ENCODE peak calls at places on chromosomes 12 and 14, in four cellular contexts. W, X, V and P are unnamed samples.

GRCh38 chr14:72844528-72844927 is 49.4 kb downstream of the DPF3 start:
- DNase-seq in W (no peak), X (no peak), V (no peak), P (no peak)

GRCh38 chr14:76525106-76525825 is 149.3 kb downstream of the ESRRB start:
- DNase-seq in W (no peak), X (no peak), V (no peak), P (no peak)

GRCh38 chr12:83123039-83123438 is 436.3 kb downstream of the TMTC2 start:
- DNase-seq in W (no peak), X (no peak), V (no peak), P (no peak)

GRCh38 chr12:127750076-127750840 is 516.7 kb upstream of the TMEM132C start:
- DNase-seq in W (no peak), X (no peak), V (no peak), P (no peak)

GRCh38 chr14:24133730-24134129 is 2.3 kb upstream of the PSME1 start:
- DNase-seq in W (no peak), X (no peak), V (no peak), P (no peak)

GRCh38 chr12:62934799-62935674 is at the start of gene PPM1H:
- DNase-seq in W (no peak), X (peak; percentile 94), V (peak; percentile 88), P (peak; percentile 86)

GRCh38 chr12:21434704-21435103 is 2.8 kb upstream of the PYROXD1 start:
- DNase-seq in W (no peak), X (no peak), V (no peak), P (no peak)

GRCh38 chr12:18681818-18682217 is 56.0 kb downstream of the PLCZ1 start:
- DNase-seq in W (no peak), X (no peak), V (peak; percentile 30), P (no peak)

GRCh38 chr14:99570542-99571302 is 33.3 kb downstream of the CCDC85C start:
- DNase-seq in W (no peak), X (no peak), V (no peak), P (no peak)

GRCh38 chr12:48631071-48631470 is 51.0 kb downstream of the KANSL2 start:
- DNase-seq in W (no peak), X (no peak), V (no peak), P (no peak)

GRCh38 chr14:69685716-69686115 is 74.3 kb downstream of the SUSD6 start:
- DNase-seq in W (no peak), X (no peak), V (no peak), P (peak; percentile 62)

DNA sequence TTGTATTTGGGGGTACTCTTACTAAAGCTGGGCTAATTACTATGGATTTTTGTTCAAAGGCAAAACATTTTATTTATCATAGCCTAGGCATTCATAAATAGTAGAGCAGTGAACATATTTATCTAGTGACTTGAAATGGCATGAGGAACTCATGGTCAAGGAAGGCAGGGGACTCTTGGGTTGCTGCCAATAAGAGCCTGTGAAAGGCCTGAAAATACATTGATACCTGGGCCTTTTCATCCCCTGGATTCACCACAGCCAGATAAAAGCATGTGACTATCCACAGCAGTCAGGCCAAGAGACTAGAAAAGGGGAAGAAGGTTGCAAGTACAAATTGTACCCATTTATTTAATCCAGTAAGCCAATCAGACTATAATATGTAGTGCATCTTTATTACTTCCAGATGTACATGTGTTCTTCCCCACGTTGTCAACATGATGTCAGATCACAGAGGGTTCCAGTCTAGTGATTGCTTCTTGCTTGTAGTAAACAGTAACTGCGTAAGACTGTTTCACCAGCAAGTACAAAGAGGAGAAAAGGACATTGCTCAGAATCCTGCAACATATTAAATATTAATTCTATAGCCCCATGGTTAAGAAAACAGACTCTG is 409.7 kb downstream of the NOVA1 start:
- DNase-seq in W (no peak), X (no peak), V (no peak), P (no peak)
- TF ChIP-seq HDAC6 in W (no peak), X (no peak), V (no peak), P (no peak)

DNA sequence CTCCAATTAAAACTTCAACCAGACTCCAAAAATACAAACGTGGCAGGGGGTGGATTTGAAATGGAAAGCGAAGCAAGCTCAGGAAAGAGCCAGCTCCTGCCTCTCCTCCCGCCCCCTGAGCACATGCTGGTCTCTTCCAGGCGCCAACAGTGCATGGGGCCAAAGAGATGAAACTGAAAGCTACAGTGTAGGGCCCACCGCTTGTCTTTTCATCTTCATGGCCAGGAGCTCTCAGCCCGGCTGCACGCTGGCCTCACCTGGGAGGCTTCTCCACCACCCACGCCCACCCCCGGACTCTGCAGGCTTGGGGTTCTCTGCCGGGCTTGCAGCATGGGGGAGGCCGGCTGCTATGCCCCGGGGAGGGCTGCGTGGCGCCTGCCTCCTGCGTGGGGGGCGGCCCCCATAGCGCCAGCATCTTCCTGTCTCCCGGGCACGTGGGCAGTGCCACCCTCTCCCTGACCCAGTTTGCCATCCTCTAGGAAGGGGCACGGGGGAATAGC is 2.0 kb downstream of the RIMBP2 start:
- DNase-seq in W (no peak), X (no peak), V (no peak), P (no peak)
- TF ChIP-seq HDAC6 in W (no peak), X (no peak), V (no peak), P (no peak)

GRCh38 chr14:95645016-95645996 is 40.9 kb upstream of the TCL1B start:
- DNase-seq in W (no peak), X (no peak), V (peak; percentile 38), P (no peak)
- TF ChIP-seq HDAC6 in W (no peak), X (no peak), V (no peak), P (no peak)

GRCh38 chr12:79557690-79558315 is 133.0 kb downstream of the PAWR start:
- DNase-seq in W (no peak), X (no peak), V (no peak), P (no peak)

GRCh38 chr12:79561401-79562132 is 129.2 kb downstream of the PAWR start:
- DNase-seq in W (no peak), X (no peak), V (no peak), P (no peak)

GRCh38 chr12:79560165-79560889 is 130.4 kb downstream of the PAWR start:
- DNase-seq in W (no peak), X (no peak), V (no peak), P (peak; percentile 93)

GRCh38 chr12:79558924-79559469 is 131.8 kb downstream of the PAWR start:
- DNase-seq in W (no peak), X (no peak), V (no peak), P (no peak)

GRCh38 chr12:79559591-79559990 is 131.2 kb downstream of the PAWR start:
- DNase-seq in W (no peak), X (no peak), V (no peak), P (no peak)
- TF ChIP-seq HDAC6 in W (no peak), X (no peak), V (no peak), P (no peak)

DNA sequence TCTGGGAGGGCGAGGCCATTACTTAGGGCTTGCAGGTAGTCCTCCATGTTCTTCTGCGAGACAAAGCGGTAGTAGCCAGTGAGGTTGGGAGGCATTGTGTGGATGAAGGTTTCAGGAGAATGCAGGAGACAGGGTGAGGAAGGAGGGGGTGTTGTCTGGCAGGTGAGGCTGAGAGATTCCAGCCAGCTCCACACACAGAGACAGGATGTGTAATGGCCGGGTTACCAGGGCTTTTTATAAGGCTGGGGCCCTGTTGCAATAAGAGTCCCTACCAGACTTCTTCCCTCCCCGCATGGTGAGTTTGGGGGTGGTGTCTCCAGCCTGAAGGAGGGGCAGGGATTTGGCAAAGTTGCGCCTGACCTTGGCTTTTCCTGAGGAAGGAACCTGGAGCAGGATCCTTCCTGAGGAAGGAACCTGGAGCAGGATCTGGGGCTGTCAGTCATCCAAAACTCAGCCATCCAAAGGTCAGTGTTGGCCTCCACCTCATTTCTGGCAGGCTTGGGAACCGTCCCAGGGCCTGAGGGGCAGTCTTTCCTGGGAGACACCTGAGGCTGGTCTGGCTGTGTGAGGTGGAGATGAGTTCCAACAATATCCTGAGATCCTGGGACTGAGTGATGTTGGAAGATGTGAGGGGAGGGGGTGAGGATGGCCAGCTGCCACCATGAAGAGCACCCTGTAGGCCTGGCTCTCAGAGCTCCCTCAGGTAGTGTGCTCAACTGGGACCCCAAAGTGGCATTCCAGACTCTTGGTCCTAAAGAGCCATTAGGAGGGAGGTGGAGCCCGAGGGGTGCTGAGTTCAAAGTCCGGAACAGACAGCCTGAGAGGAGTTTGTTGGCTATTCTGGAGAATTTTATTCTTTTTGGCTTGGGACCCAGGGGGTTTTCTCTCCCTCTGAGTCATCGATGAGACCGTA is at the start of gene RBP5:
- DNase-seq in W (no peak), X (no peak), V (peak; percentile 66), P (no peak)
- TF ChIP-seq HDAC6 in W (no peak), X (no peak), V (no peak), P (no peak)

DNA sequence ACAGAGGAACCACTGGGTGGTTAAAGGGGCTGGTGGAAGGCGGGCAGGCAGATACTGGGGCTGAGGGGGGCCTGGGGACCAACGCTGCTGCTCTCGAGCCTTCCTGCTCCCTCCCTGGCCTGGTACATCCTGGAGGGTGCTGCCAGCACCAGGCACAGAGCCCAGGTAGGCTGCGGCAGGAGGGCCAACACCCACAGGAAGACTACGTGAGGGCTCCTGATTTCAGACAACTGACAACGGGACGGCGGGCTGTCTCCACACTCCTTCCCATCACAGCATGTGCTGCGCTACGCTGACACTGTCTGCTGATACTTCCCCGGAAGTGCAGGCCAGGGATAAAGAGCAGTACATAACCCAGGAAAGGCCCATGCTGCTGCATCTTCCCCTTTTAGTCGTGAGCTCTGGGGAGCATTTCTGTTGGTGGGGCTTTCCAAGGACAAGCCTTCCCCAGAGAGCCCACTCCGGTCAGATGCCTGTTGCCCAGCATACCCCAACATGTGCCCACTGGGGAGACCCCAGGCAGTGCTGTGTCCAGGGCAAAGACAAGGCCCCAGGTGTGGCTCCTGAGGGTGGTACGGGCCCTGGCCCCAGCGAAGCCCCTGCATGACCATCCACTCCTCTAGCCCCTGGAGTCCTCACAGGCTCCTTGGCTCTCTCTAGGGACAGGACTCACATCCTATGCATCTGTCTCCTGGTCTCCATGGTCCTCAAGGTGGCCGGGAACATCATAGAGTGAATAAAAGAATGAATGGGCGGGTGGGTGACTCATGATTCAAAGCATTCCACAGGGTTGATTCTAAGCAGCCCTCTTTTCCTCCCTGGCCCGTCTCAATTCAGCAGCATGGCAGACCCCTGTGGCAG is 38.0 kb downstream of the CHGA start:
- DNase-seq in W (no peak), X (no peak), V (no peak), P (no peak)
- TF ChIP-seq HDAC6 in W (no peak), X (no peak), V (no peak), P (no peak)

GRCh38 chr12:32454866-32455265 is 55.5 kb downstream of the FGD4 start:
- DNase-seq in W (no peak), X (no peak), V (no peak), P (no peak)
- TF ChIP-seq HDAC6 in W (no peak), X (no peak), V (no peak), P (no peak)